ENCODE peak calls at places on chromosomes 6 and 20, in five cellular contexts. One of them, this sample, is unnamed.

GRCh38 chr6:158465747-158466146 is 94.1 kb upstream of the TMEM181 start:
- DNase-seq in upper lobe of right lung: no peak
- DNase-seq in endodermal cell: no peak
- DNase-seq in adrenal gland: no peak
- DNase-seq in OCI-LY7: no peak
- DNase-seq in this sample: no peak

GRCh38 chr20:50029697-50030428 is 47.1 kb downstream of the SNAI1 start:
- DNase-seq in adrenal gland: peak; percentile 92
- DNase-seq in OCI-LY7: no peak
- DNase-seq in upper lobe of right lung: no peak
- DNase-seq in endodermal cell: peak; percentile 46
- DNase-seq in this sample: no peak

GRCh38 chr20:33532753-33533459 is 43.0 kb downstream of the CBFA2T2 start:
- DNase-seq in endodermal cell: no peak
- DNase-seq in OCI-LY7: no peak
- DNase-seq in upper lobe of right lung: no peak
- DNase-seq in adrenal gland: no peak
- DNase-seq in this sample: no peak

GRCh38 chr6:40417031-40417430 is 170.1 kb downstream of the LRFN2 start:
- DNase-seq in OCI-LY7: no peak
- DNase-seq in adrenal gland: no peak
- DNase-seq in endodermal cell: no peak
- DNase-seq in upper lobe of right lung: no peak
- DNase-seq in this sample: no peak

GRCh38 chr20:8132015-8132631 is at the start of gene PLCB1:
- DNase-seq in upper lobe of right lung: peak; percentile 87
- DNase-seq in endodermal cell: peak; percentile 95
- DNase-seq in OCI-LY7: peak; percentile 91
- DNase-seq in adrenal gland: peak; percentile 93
- DNase-seq in this sample: peak; percentile 85

GRCh38 chr6:5164092-5164491 is 79.0 kb downstream of the PPP1R3G start:
- DNase-seq in endodermal cell: no peak
- DNase-seq in OCI-LY7: no peak
- DNase-seq in adrenal gland: no peak
- DNase-seq in upper lobe of right lung: no peak
- DNase-seq in this sample: no peak

GRCh38 chr6:54493138-54493537 is 184.9 kb downstream of the TINAG start:
- DNase-seq in adrenal gland: no peak
- DNase-seq in OCI-LY7: no peak
- DNase-seq in endodermal cell: no peak
- DNase-seq in upper lobe of right lung: no peak
- DNase-seq in this sample: no peak

GRCh38 chr6:154593122-154593521 is 82.6 kb upstream of the CNKSR3 start:
- DNase-seq in adrenal gland: no peak
- DNase-seq in endodermal cell: peak; percentile 59
- DNase-seq in upper lobe of right lung: no peak
- DNase-seq in OCI-LY7: no peak
- DNase-seq in this sample: no peak

GRCh38 chr6:24901698-24902328 is 33.9 kb downstream of the RIPOR2 start:
- DNase-seq in adrenal gland: no peak
- DNase-seq in endodermal cell: no peak
- DNase-seq in upper lobe of right lung: no peak
- DNase-seq in OCI-LY7: peak; percentile 51
- DNase-seq in this sample: no peak

GRCh38 chr6:51265426-51265825 is 446.8 kb downstream of the TFAP2B start:
- DNase-seq in OCI-LY7: no peak
- DNase-seq in adrenal gland: no peak
- DNase-seq in endodermal cell: no peak
- DNase-seq in upper lobe of right lung: no peak
- DNase-seq in this sample: no peak

GRCh38 chr6:100267721-100268123 is 197.0 kb downstream of the SIM1 start:
- DNase-seq in OCI-LY7: no peak
- DNase-seq in endodermal cell: no peak
- DNase-seq in adrenal gland: no peak
- DNase-seq in upper lobe of right lung: no peak
- DNase-seq in this sample: no peak

GRCh38 chr6:32081168-32081624 is 27.9 kb downstream of the TNXB start:
- DNase-seq in OCI-LY7: no peak
- DNase-seq in endodermal cell: no peak
- DNase-seq in upper lobe of right lung: no peak
- DNase-seq in adrenal gland: peak; percentile 88
- DNase-seq in this sample: no peak

GRCh38 chr6:148146717-148147116 is 195.9 kb upstream of the SASH1 start:
- DNase-seq in endodermal cell: no peak
- DNase-seq in adrenal gland: peak; percentile 54
- DNase-seq in OCI-LY7: peak; percentile 36
- DNase-seq in upper lobe of right lung: no peak
- DNase-seq in this sample: no peak

GRCh38 chr6:117270960-117271507 is 5.7 kb downstream of the VGLL2 start:
- DNase-seq in endodermal cell: no peak
- DNase-seq in upper lobe of right lung: no peak
- DNase-seq in OCI-LY7: no peak
- DNase-seq in adrenal gland: no peak
- DNase-seq in this sample: no peak

DNA sequence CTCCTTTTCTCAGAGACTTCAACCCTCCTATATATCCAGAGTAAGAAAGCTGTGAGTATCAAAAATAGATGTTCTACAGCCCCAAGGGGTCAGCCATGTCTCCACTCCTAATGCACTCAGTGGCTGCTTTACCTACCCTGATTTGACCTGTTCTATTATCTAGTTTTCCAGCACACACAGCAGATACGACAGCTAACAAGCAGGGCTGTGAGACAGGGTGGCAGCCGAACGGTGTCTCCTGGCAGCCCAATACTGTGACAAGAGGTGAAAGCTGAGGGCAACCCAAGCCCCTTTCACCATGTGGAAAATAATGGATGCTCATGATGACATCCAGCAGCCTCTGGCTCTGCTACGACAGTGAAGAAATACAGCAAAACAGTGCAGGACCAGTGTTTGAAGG is 67.9 kb downstream of the KIF13A start:
- DNase-seq in adrenal gland: no peak
- DNase-seq in endodermal cell: no peak
- DNase-seq in upper lobe of right lung: no peak
- DNase-seq in OCI-LY7: no peak
- DNase-seq in this sample: no peak
- H3K4me1 ChIP-seq in adrenal gland: peaks cover 10% of the 10 kb centered on the region
- H3K4me1 ChIP-seq in endodermal cell: peaks cover under 1% of the 10 kb centered on the region
- H3K4me1 ChIP-seq in upper lobe of right lung: peaks cover 30% of the 10 kb centered on the region
- H3K4me1 ChIP-seq in OCI-LY7: no peaks in the 10 kb centered on the region
- H3K4me1 ChIP-seq in this sample: peaks cover 44% of the 10 kb centered on the region

DNA sequence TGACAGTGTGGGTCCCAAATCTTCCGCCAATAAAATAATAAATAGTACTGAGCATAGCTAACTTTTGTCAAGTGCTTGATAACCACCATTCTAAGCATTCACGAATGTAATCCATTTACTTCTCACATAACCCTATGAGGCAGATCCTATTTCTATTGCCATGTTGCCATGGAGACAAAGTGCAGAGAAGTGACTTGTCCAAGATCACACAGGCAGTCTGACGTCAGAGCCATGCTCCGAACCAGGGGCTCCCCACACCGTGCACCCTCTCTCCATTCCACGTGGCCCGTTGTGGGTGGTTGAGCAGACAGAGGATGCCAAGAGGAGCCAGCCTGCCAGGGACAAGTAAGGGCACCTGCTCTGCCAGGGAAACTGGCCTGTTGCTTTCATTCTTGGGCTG is 38.9 kb downstream of the CDH22 start:
- DNase-seq in endodermal cell: no peak
- DNase-seq in adrenal gland: no peak
- DNase-seq in OCI-LY7: no peak
- DNase-seq in upper lobe of right lung: no peak
- DNase-seq in this sample: no peak
- H3K27ac ChIP-seq in endodermal cell: no peak overlapping the region
- H3K27ac ChIP-seq in adrenal gland: no peak overlapping the region
- H3K27ac ChIP-seq in OCI-LY7: no peak overlapping the region
- H3K27ac ChIP-seq in upper lobe of right lung: no peak overlapping the region
- H3K27ac ChIP-seq in this sample: no peak overlapping the region

DNA sequence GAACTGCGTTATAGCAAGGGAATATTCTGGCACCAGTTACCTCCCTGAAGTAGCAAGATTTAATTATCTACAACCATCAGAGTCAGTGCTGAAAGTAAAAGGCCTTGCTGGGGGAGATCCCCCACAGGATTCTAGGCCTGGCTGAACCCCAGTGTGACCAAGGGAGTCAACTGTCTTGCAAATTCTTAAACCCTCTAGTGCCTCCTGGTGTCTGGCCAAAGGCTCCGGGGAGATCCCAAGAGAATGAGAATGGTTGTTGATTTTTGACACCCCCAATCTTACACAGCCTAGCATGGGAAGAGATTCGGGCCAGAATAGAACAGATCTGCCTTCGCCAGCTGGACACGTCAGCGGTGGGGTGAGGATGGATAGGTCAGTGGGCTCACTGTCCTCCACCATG is 179.4 kb downstream of the ERMARD start:
- DNase-seq in adrenal gland: peak; percentile 39
- DNase-seq in upper lobe of right lung: no peak
- DNase-seq in endodermal cell: peak; percentile 61
- DNase-seq in OCI-LY7: no peak
- DNase-seq in this sample: no peak
- TF ChIP-seq CTCF in adrenal gland: no peak
- TF ChIP-seq CTCF in upper lobe of right lung: no peak
- TF ChIP-seq CTCF in endodermal cell: peak; percentile 69
- TF ChIP-seq CTCF in OCI-LY7: peak; percentile 44
- TF ChIP-seq CTCF in this sample: no peak

GRCh38 chr6:106906227-106906626 is 68.3 kb downstream of the CD24 start:
- DNase-seq in OCI-LY7: no peak
- DNase-seq in adrenal gland: no peak
- DNase-seq in endodermal cell: no peak
- DNase-seq in upper lobe of right lung: no peak
- DNase-seq in this sample: no peak
- H3K4me1 ChIP-seq in OCI-LY7: no peaks in the 10 kb centered on the region
- H3K4me1 ChIP-seq in adrenal gland: no peaks in the 10 kb centered on the region
- H3K4me1 ChIP-seq in endodermal cell: no peaks in the 10 kb centered on the region
- H3K4me1 ChIP-seq in upper lobe of right lung: no peaks in the 10 kb centered on the region
- H3K4me1 ChIP-seq in this sample: no peaks in the 10 kb centered on the region

DNA sequence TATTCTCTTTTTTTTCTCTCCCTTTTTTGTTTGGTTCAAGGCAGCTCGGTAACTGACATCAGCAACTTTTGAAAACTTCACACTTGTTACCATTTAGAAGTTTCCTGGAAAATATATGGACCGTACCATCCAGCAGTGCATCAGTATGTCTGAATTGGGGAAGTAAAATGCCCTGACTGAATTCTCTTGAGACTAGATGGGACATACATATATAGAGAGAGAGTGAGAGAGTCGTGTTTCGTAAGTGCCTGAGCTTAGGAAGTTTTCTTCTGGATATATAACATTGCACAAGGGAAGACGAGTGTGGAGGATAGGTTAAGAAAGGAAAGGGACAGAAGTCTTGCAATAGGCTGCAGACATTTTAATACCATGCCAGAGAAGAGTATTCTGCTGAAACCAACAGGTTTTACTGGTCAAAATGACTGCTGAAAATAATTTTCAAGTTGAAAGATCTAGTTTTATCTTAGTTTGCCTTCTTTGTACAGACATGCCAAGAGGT is 10.6 kb downstream of the HEY2 start:
- DNase-seq in OCI-LY7: no peak
- DNase-seq in adrenal gland: no peak
- DNase-seq in upper lobe of right lung: no peak
- DNase-seq in endodermal cell: no peak
- DNase-seq in this sample: no peak
- H3K27ac ChIP-seq in OCI-LY7: no peak overlapping the region
- H3K27ac ChIP-seq in adrenal gland: no peak overlapping the region
- H3K27ac ChIP-seq in upper lobe of right lung: no peak overlapping the region
- H3K27ac ChIP-seq in endodermal cell: no peak overlapping the region
- H3K27ac ChIP-seq in this sample: no peak overlapping the region

DNA sequence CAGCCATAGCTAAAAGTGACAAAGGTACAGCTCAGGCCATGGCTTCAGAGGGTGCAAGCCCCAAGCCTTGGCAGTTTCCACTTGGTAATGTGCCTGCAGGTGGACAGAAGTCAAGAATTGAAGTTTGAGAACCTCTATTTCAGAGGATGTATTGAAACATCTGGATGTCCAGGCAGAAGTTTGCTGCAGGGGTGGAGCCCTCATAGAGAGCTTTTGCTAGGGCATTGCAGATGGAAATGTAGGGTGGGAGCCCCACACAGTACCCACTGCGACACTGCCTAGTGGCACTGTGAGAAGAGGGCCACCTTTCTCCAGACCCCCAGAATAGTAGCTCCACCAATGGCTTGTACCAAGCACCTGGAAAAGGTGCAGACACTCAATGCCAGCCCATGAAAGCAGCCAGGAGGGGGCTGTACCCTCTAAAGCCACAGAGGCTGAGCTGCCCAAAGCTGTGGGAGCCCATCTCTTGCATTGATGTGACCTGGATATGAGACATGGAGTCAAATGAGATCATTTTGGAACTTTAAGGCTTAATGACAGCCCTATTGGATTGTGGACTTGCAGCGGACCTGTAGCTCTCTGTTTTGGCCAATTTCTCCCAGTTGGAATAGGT is 1299.4 kb upstream of the MAP3K7 start:
- DNase-seq in endodermal cell: no peak
- DNase-seq in adrenal gland: no peak
- DNase-seq in OCI-LY7: peak; percentile 18
- DNase-seq in upper lobe of right lung: no peak
- DNase-seq in this sample: no peak
- TF ChIP-seq CTCF in endodermal cell: no peak
- TF ChIP-seq CTCF in adrenal gland: no peak
- TF ChIP-seq CTCF in OCI-LY7: no peak
- TF ChIP-seq CTCF in upper lobe of right lung: no peak
- TF ChIP-seq CTCF in this sample: no peak

This sample was measured in lower lobe of right lung.